ENCODE peak calls at places on chromosomes 12 and 14, in seven cellular contexts. V, A, Z, D, W, O and U are unnamed samples.

GRCh38 chr14:68216072-68216471 is 396.5 kb downstream of the RAD51B start:
- DNase-seq in V (no peak), A (no peak), Z (no peak), D (no peak), W (no peak), O (no peak), U (no peak)

GRCh38 chr12:10179871-10180270 is 1.0 kb downstream of the TMEM52B start:
- DNase-seq in V (no peak), A (no peak), Z (no peak), D (no peak), W (no peak), O (no peak), U (no peak)

GRCh38 chr14:37474191-37474590 is 120.9 kb downstream of the FOXA1 start:
- DNase-seq in V (no peak), A (no peak), Z (no peak), D (no peak), W (no peak), O (no peak), U (no peak)

GRCh38 chr12:104582739-104583138 is 126.0 kb downstream of the CHST11 start:
- DNase-seq in V (no peak), A (no peak), Z (peak), D (peak), W (no peak), O (no peak), U (no peak)

GRCh38 chr14:36520601-36521525 is 831 bp upstream of the NKX2-1 start:
- DNase-seq in V (peak), A (peak), Z (no peak), D (no peak), W (no peak), O (peak), U (no peak)

GRCh38 chr12:62468935-62469334 is 2.3 kb downstream of the MON2 start:
- DNase-seq in V (no peak), A (no peak), Z (no peak), D (no peak), W (no peak), O (no peak), U (no peak)

GRCh38 chr12:93060666-93061413 is 131.7 kb upstream of the EEA1 start:
- DNase-seq in V (peak), A (peak), Z (no peak), D (no peak), W (no peak), O (no peak), U (no peak)

GRCh38 chr12:4954632-4955354 is 45.1 kb downstream of the KCNA1 start:
- DNase-seq in V (no peak), A (no peak), Z (no peak), D (no peak), W (no peak), O (no peak), U (no peak)

GRCh38 chr14:51533160-51533559 is 118.5 kb upstream of the FRMD6 start:
- DNase-seq in V (no peak), A (no peak), Z (no peak), D (no peak), W (no peak), O (no peak), U (no peak)

GRCh38 chr14:99793213-99794155 is at the start of gene EML1:
- DNase-seq in V (peak), A (peak), Z (no peak), D (peak), W (peak), O (peak), U (peak)

GRCh38 chr14:94377866-94378470 is 10.4 kb downstream of the SERPINA1 start:
- DNase-seq in V (no peak), A (peak), Z (no peak), D (no peak), W (no peak), O (no peak), U (no peak)

GRCh38 chr14:105856676-105857222 is 330.4 kb downstream of the TMEM121 start:
- DNase-seq in V (no peak), A (no peak), Z (no peak), D (no peak), W (no peak), O (no peak), U (no peak)

GRCh38 chr12:2286461-2287131 is 233.8 kb downstream of the CACNA1C start:
- DNase-seq in V (no peak), A (no peak), Z (no peak), D (no peak), W (no peak), O (no peak), U (no peak)